ENCODE peak calls at places on chromosome 6, in four cellular contexts. F, O, M and P are unnamed samples. For H3K4me1 and H3K9me3, the result is how much of the 10 kb centered on the place peaks cover.

GRCh38 chr6:41934278-41935189 is 7.1 kb downstream of the CCND3 start:
- DNase-seq in F (no peak), O (no peak), M (no peak), P (no peak)

GRCh38 chr6:169778646-169779045 is 27.2 kb downstream of the ERMARD start:
- DNase-seq in F (no peak), O (no peak), M (no peak), P (no peak)

GRCh38 chr6:16095180-16095579 is 33.7 kb upstream of the MYLIP start:
- DNase-seq in F (no peak), O (no peak), M (no peak), P (no peak)

GRCh38 chr6:46476301-46476700 is 14.9 kb downstream of the RCAN2 start:
- DNase-seq in F (no peak), O (no peak), M (no peak), P (no peak)

GRCh38 chr6:111605100-111605748 is 454 bp downstream of the TRAF3IP2 start:
- DNase-seq in F (peak), O (peak), M (peak), P (peak)

GRCh38 chr6:139776051-139776450 is 401.6 kb upstream of the CITED2 start:
- DNase-seq in F (peak), O (no peak), M (no peak), P (no peak)

GRCh38 chr6:131945971-131946370 is 5.2 kb downstream of the CCN2 start:
- DNase-seq in F (no peak), O (no peak), M (no peak), P (no peak)

GRCh38 chr6:79586548-79586947 is 44.6 kb upstream of the SH3BGRL2 start:
- DNase-seq in F (peak), O (no peak), M (no peak), P (no peak)

GRCh38 chr6:138977242-138977641 is 10.8 kb downstream of the REPS1 start:
- DNase-seq in F (no peak), O (no peak), M (no peak), P (no peak)

GRCh38 chr6:82364087-82365010 is 732 bp downstream of the TPBG start:
- DNase-seq in F (peak), O (peak), M (peak), P (peak)

GRCh38 chr6:11007715-11008608 is 36.1 kb downstream of the ELOVL2 start:
- DNase-seq in F (no peak), O (no peak), M (no peak), P (no peak)

GRCh38 chr6:14117158-14118090 is at the start of gene CD83:
- DNase-seq in F (peak), O (peak), M (peak), P (peak)

GRCh38 chr6:119179842-119180241 is 101.4 kb upstream of the FAM184A start:
- DNase-seq in F (peak), O (no peak), M (no peak), P (no peak)

GRCh38 chr6:11315743-11316437 is 83.4 kb upstream of the NEDD9 start:
- DNase-seq in F (peak), O (no peak), M (no peak), P (no peak)

GRCh38 chr6:119347466-119348307 is 1.9 kb downstream of the MAN1A1 start:
- DNase-seq in F (peak), O (no peak), M (peak), P (peak)

GRCh38 chr6:36054965-36055364 is 27.4 kb downstream of the MAPK14 start:
- DNase-seq in F (peak), O (no peak), M (no peak), P (no peak)

GRCh38 chr6:10951675-10952282 is 64.9 kb downstream of the SYCP2L start:
- DNase-seq in F (peak), O (no peak), M (no peak), P (no peak)

GRCh38 chr6:170221052-170221752 is 69.7 kb downstream of the DLL1 start:
- DNase-seq in F (no peak), O (no peak), M (no peak), P (no peak)

GRCh38 chr6:85496856-85497255 is 47.0 kb downstream of the NT5E start:
- DNase-seq in F (no peak), O (no peak), M (no peak), P (no peak)

GRCh38 chr6:3848380-3848779 is 793 bp upstream of the FAM50B start:
- DNase-seq in F (no peak), O (no peak), M (no peak), P (no peak)

GRCh38 chr6:110688661-110689268 is 126.5 kb downstream of the CDK19 start:
- DNase-seq in F (peak), O (no peak), M (no peak), P (peak)

GRCh38 chr6:37555040-37555781 is 55.5 kb upstream of the CCDC167 start:
- DNase-seq in F (no peak), O (no peak), M (no peak), P (no peak)

GRCh38 chr6:30074331-30075093 is 1.1 kb downstream of the RNF39 start:
- DNase-seq in F (no peak), O (no peak), M (no peak), P (peak)

GRCh38 chr6:146902846-146903245 is 301.4 kb upstream of the STXBP5 start:
- DNase-seq in F (no peak), O (no peak), M (no peak), P (no peak)

GRCh38 chr6:154882107-154882506 is 113.0 kb upstream of the TIAM2 start:
- DNase-seq in F (no peak), O (no peak), M (no peak), P (no peak)

GRCh38 chr6:49540614-49541013 is 9.9 kb upstream of the C6orf141 start:
- DNase-seq in F (no peak), O (no peak), M (no peak), P (no peak)

GRCh38 chr6:169479783-169480495 is 221.9 kb downstream of the WDR27 start:
- DNase-seq in F (no peak), O (no peak), M (no peak), P (no peak)

GRCh38 chr6:111757342-111757741 is 115.9 kb downstream of the FYN start:
- DNase-seq in F (no peak), O (no peak), M (no peak), P (no peak)

GRCh38 chr6:108592371-108593337 is 31.9 kb downstream of the FOXO3 start:
- DNase-seq in F (peak), O (peak), M (no peak), P (no peak)

GRCh38 chr6:106517699-106518098 is 111.6 kb downstream of the RTN4IP1 start:
- DNase-seq in F (no peak), O (no peak), M (no peak), P (no peak)

GRCh38 chr6:164337925-164338381 is 923.4 kb downstream of the QKI start:
- DNase-seq in F (no peak), O (no peak), M (no peak), P (no peak)

GRCh38 chr6:89066929-89067646 is 13.5 kb upstream of the PNRC1 start:
- DNase-seq in F (no peak), O (no peak), M (no peak), P (no peak)

GRCh38 chr6:150681992-150682391 is 82.3 kb downstream of the PLEKHG1 start:
- DNase-seq in F (no peak), O (no peak), M (no peak), P (no peak)

GRCh38 chr6:142896732-142897131 is 48.2 kb downstream of the HIVEP2 start:
- DNase-seq in F (no peak), O (no peak), M (no peak), P (no peak)

GRCh38 chr6:142891454-142891853 is 53.5 kb downstream of the HIVEP2 start:
- DNase-seq in F (no peak), O (no peak), M (no peak), P (no peak)

GRCh38 chr6:142893088-142893487 is 51.9 kb downstream of the HIVEP2 start:
- DNase-seq in F (peak), O (no peak), M (no peak), P (no peak)

GRCh38 chr6:142888461-142888860 is 56.5 kb downstream of the HIVEP2 start:
- DNase-seq in F (no peak), O (no peak), M (no peak), P (no peak)

DNA sequence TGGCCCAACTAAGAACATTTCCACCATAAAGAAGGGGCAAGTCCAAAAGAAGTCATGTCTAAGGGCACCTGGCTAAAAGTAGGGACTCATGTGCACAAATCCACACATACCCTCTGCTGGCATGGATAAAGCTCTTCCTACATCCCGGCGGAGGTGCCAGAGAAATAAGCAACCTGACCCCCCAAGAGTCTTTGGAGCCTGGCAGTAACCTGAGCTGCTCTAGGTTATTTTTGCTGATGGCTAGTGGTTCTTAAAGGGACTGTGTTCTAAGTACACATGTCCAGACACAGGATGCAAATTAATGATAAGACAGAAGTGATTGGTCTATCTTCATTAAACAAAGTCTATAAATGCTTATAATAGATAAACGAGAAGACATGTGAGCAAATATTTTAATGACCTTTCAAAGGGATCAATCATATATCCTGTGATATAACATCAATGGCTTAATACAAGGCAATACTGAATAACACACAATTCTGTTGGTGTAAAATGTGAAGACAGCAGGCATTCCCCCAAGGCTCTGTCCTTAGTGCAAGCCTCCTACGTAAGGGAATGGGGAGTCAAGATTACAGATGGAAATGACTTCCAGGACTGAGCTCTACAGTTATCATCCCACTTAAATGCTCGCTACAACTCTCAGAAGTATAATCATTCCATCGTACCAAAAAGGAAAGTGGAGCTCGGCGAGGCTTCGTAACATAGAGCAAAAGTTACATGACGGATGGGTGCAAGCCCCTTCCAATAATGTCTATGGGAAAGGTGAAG is 52.5 kb downstream of the HIVEP2 start:
- DNase-seq in F (no peak), O (no peak), M (no peak), P (no peak)
- H3K4me3 ChIP-seq in F (no peak), O (peak), M (no peak), P (no peak)

DNA sequence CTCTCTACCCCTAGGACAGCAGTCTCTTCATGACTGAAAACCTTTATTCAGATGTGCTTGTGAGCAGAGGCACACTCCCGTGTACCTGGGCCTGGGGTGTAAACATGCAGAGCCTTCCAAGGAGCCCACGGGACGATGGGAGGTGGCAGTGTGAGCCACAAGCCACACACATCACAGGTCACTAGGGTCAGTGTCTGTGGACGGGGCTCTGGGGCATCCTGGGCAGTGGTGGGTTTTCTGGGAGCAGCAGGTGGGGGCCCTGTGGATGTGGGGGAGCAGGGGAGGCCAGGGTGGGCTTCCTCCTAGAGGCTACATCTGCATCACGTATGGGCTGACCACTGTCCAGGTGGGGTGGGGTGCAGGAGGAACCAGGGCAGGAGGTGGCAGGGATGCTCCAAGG is 16.7 kb upstream of the TTLL2 start:
- DNase-seq in F (no peak), O (no peak), M (no peak), P (no peak)
- H3K4me1 ChIP-seq in F (under half), O (under half), M (under half), P (under half)

GRCh38 chr6:158422629-158423238 is 110.5 kb downstream of the TULP4 start:
- DNase-seq in F (no peak), O (no peak), M (no peak), P (no peak)
- H3K9me3 ChIP-seq in F (under half), O (under half), M (under half), P (under half)

DNA sequence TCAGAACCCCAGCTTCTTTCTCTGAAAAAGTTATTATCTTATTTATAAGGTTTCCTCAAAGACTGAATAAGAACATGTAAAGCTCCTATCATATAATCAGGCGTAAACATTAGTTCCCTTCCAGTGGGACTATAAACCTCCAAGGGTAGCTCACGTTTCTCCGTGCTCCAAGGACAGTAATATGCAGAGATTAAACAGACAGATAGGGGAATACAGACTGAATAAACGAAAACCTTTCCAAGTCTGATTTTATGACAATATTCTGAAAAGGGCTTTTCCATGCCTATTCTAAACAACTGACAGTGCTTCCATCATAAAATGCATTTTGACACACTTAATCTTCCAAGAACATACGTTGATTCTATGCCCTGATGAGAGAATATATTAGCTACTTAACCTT is 22.8 kb downstream of the BACH2 start:
- DNase-seq in F (no peak), O (no peak), M (no peak), P (no peak)
- H3K4me3 ChIP-seq in F (no peak), O (no peak), M (no peak), P (no peak)

GRCh38 chr6:77626431-77626830 is 26.4 kb upstream of the MEI4 start:
- DNase-seq in F (no peak), O (no peak), M (no peak), P (no peak)
- H3K4me1 ChIP-seq in F (under half), O (under half), M (under half), P (under half)

DNA sequence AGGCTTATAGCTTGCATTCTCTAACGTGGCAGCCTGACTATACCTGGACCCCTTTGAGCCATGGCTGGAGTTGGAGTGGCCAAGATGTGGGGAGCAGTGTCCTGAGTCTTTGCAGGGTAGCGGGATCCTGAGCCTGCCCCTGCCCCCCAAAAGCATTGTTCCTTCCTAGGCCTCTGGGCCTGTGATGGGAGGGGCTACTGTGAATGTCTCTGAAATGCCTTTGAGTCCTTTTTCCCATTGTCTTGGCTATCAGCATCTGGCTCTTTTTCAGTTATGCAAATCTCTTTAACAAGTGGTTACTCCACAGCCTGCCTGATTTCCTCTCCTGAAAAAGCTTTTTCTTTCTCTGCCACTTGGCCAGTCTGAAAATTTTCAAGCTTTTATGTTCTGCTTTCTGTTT is 17.0 kb upstream of the PRL start:
- DNase-seq in F (no peak), O (no peak), M (no peak), P (no peak)
- H3K9me3 ChIP-seq in F (under half), O (under half), M (under half), P (under half)